ENCODE peak calls at places on chromosomes 6 and 20, in seven cellular contexts. Q, D, J, C, M, O and Y are unnamed samples.

GRCh38 chr6:6366778-6367177 is 46.3 kb upstream of the F13A1 start:
- DNase-seq in Q (no peak), J (no peak), M (no peak), D (no peak), C (no peak), O (no peak), Y (no peak)

GRCh38 chr6:55131616-55132015 is 42.7 kb upstream of the HCRTR2 start:
- DNase-seq in M (no peak), C (no peak), D (no peak), J (no peak), O (no peak), Q (no peak), Y (no peak)

GRCh38 chr20:11585752-11586352 is 331.8 kb upstream of the BTBD3 start:
- DNase-seq in C (peak), D (no peak), Q (no peak), M (no peak), J (no peak), O (no peak), Y (peak)

GRCh38 chr6:3269412-3269975 is 10.7 kb downstream of the PSMG4 start:
- DNase-seq in O (no peak), C (no peak), J (no peak), D (no peak), Q (no peak), M (no peak), Y (no peak)

GRCh38 chr6:31690231-31691077 is 9.6 kb upstream of the LY6G5C start:
- DNase-seq in C (peak), O (peak), Q (no peak), M (no peak), J (no peak), D (no peak), Y (no peak)

GRCh38 chr6:42482126-42482525 is 30.4 kb upstream of the TRERF1 start:
- DNase-seq in D (no peak), M (no peak), Q (no peak), J (no peak), O (no peak), C (peak), Y (no peak)

GRCh38 chr6:10478187-10479040 is 42.7 kb upstream of the GCNT2 start:
- DNase-seq in D (no peak), M (no peak), C (peak), J (no peak), O (no peak), Q (no peak), Y (no peak)

GRCh38 chr6:135686784-135687301 is 164.7 kb upstream of the PDE7B start:
- DNase-seq in C (no peak), J (no peak), M (no peak), D (no peak), O (no peak), Q (no peak), Y (no peak)

GRCh38 chr20:21523895-21524294 is 10.0 kb upstream of the NKX2-2 start:
- DNase-seq in O (no peak), J (no peak), D (no peak), C (no peak), M (no peak), Q (no peak), Y (no peak)

GRCh38 chr6:52253494-52253893 is 9.2 kb upstream of the IL17F start:
- DNase-seq in J (no peak), Q (no peak), O (no peak), M (no peak), C (no peak), D (no peak), Y (no peak)

GRCh38 chr6:167573461-167574215 is 248.8 kb downstream of the TTLL2 start:
- DNase-seq in D (no peak), O (no peak), M (no peak), J (peak), C (no peak), Q (no peak), Y (no peak)

GRCh38 chr6:125014157-125014957 is 52.1 kb downstream of the RNF217 start:
- DNase-seq in D (no peak), Q (no peak), C (no peak), M (no peak), O (no peak), J (no peak), Y (no peak)

GRCh38 chr6:34201455-34202098 is 35.1 kb upstream of the HMGA1 start:
- DNase-seq in M (no peak), J (no peak), O (no peak), Q (no peak), D (no peak), C (no peak), Y (no peak)

GRCh38 chr6:19013011-19013410 is 625.9 kb downstream of the RNF144B start:
- DNase-seq in Q (no peak), O (no peak), D (no peak), J (no peak), C (no peak), M (no peak), Y (no peak)

GRCh38 chr6:92752114-92752513 is 667.2 kb downstream of the EPHA7 start:
- DNase-seq in C (no peak), O (no peak), D (no peak), J (no peak), Q (no peak), M (no peak), Y (no peak)

GRCh38 chr6:25652007-25652515 is at the start of gene SCGN:
- DNase-seq in Q (peak), C (peak), M (peak), O (peak), D (peak), J (peak), Y (peak)

GRCh38 chr20:5818346-5818681 is 68.1 kb downstream of the SHLD1 start:
- DNase-seq in C (no peak), Q (no peak), O (no peak), M (no peak), D (no peak), J (no peak), Y (no peak)

GRCh38 chr6:158660331-158660730 is 10.5 kb downstream of the SYTL3 start:
- DNase-seq in M (peak), O (no peak), Q (no peak), D (peak), J (no peak), C (peak), Y (no peak)

GRCh38 chr6:1363729-1364572 is 25.4 kb upstream of the FOXF2 start:
- DNase-seq in M (no peak), C (no peak), O (no peak), J (no peak), D (no peak), Q (no peak), Y (no peak)

GRCh38 chr6:147615659-147616456 is 107.4 kb downstream of the SAMD5 start:
- DNase-seq in J (no peak), C (no peak), D (no peak), O (no peak), M (no peak), Q (no peak), Y (no peak)

GRCh38 chr20:59837623-59838394 is 95.6 kb downstream of the SYCP2 start:
- DNase-seq in C (no peak), D (no peak), J (no peak), M (no peak), Q (no peak), O (no peak), Y (no peak)

GRCh38 chr6:53119772-53120409 is 28.8 kb downstream of the GCM1 start:
- DNase-seq in D (no peak), O (no peak), Q (no peak), J (no peak), C (peak), M (peak), Y (no peak)

GRCh38 chr6:154763650-154764049 is 30.4 kb downstream of the SCAF8 start:
- DNase-seq in D (no peak), Q (no peak), J (no peak), O (no peak), C (no peak), M (no peak), Y (no peak)

GRCh38 chr6:30263734-30264133 is 50.5 kb upstream of the TRIM26 start:
- DNase-seq in Q (no peak), D (no peak), M (no peak), C (peak), O (no peak), J (no peak), Y (peak)

GRCh38 chr6:30264731-30265130 is 51.5 kb upstream of the TRIM26 start:
- DNase-seq in M (no peak), D (no peak), C (no peak), O (no peak), J (no peak), Q (no peak), Y (no peak)

GRCh38 chr6:30258204-30258603 is 45.0 kb upstream of the TRIM26 start:
- DNase-seq in C (no peak), M (no peak), J (no peak), O (no peak), D (no peak), Q (no peak), Y (no peak)

GRCh38 chr6:30259140-30260035 is 46.2 kb upstream of the TRIM26 start:
- DNase-seq in Q (peak), O (peak), J (peak), M (peak), C (peak), D (peak), Y (peak)

GRCh38 chr6:30260036-30260504 is 46.9 kb upstream of the TRIM26 start:
- DNase-seq in J (no peak), M (peak), C (peak), D (peak), Q (no peak), O (peak), Y (no peak)
- H3K27ac ChIP-seq in J (peak), M (no peak), C (no peak), D (peak), Q (peak), O (no peak), Y (no peak)

DNA sequence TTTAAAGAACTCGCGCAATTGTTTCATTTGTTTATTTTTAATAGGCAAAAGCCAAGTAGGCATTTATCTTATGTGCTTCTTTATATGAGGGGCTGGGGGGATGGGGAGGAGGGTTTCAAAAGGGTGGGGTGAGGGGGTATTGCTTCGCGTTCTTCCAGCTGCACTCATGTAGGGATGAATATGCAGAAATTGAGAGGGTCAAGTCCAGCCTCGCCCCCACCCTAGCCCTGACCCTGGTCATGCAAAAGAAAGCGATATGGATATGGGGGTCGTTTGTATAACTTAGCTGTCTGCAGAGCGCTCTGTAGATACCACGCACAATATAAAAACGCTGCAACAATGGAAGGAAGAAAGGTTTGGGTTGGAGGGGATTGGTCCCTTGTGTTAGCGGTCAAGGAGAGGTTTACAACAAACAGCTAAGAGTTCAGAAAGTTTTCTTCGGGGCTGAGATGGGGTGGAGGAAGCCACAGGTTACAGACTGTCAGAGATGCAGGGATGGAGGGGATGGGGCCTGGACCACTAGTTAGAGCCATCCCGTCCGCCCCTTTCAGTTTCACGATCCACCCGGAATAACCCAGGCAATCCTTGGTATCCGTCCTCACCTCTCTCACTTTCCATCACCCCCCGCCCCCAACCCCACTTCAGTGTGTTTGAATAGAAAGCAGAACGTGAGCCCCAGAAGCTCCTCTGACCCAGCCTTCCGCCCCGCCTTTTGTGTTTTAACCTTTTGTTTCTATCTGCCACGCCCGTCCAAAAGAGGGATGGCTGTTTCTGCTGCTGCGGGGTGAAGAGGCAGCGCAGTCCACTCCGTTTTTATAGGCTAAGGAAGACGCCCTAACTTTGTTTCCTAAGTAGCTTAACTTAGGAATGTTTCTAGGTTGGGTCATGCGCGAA is 73.5 kb downstream of the SOX4 start:
- DNase-seq in J (no peak), D (no peak), M (no peak), C (peak), Q (no peak), O (no peak), Y (no peak)
- H3K27ac ChIP-seq in J (peak), D (no peak), M (no peak), C (peak), Q (peak), O (peak), Y (no peak)

GRCh38 chr6:39793528-39793927 is 1.4 kb downstream of the DAAM2 start:
- DNase-seq in M (no peak), O (no peak), J (no peak), C (no peak), D (no peak), Q (no peak), Y (no peak)

GRCh38 chr6:39792501-39793450 is 600 bp downstream of the DAAM2 start:
- DNase-seq in Q (peak), D (no peak), M (peak), C (no peak), J (no peak), O (peak), Y (peak)

GRCh38 chr6:39790772-39791171 is 1.4 kb upstream of the DAAM2 start:
- DNase-seq in D (no peak), J (peak), M (no peak), O (no peak), Q (no peak), C (no peak), Y (no peak)

GRCh38 chr6:39791311-39791710 is 865 bp upstream of the DAAM2 start:
- DNase-seq in C (no peak), Q (no peak), M (no peak), J (peak), D (no peak), O (no peak), Y (no peak)

GRCh38 chr6:39791850-39792500 is at the start of gene DAAM2:
- DNase-seq in C (peak), O (peak), Q (peak), M (peak), J (peak), D (no peak), Y (no peak)
- H3K27ac ChIP-seq in C (peak), O (peak), Q (peak), M (peak), J (peak), D (no peak), Y (peak)

DNA sequence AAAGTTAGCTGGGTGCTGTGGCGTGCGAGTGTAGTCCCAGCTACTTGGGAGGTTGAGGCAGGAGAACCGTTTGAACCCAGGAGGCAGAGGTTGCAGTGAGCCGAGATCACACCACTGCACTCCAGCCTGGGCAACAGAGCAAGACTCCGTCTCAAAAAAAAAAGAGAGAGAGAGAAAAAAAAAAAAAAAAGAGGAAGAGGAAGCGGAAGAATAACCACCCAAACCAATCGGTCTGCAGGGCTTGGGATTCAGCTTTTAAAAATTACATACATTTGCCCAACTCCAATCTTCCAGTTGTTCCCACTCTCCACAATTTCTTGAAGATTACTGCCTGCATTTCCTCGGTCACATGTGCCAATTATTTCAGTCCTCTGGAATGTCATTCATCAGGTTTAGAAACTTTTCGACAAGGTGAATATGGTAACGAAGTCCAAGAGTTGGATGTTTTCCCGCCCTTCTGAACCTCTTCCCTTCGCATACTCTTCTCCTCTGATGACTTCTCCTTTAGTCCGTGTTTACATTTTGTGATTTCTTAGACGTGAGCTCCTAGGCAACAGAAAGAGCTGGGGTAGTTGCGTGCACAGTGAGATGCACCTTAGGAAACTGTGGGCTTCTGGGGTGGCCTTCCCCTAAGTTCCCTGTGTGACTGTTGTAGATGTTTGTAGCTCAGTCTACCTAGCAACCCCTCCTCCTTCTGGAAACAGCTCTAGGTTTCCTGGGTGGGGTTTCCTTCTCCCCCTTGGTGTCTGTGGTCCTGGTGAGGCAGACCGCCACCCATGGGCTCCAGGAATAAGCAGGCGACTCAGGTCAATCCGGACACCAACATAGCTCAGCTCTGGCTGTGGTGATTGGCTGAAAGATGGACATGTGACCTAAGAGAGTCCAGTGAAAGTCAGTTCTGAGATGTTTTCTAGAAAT is 63.0 kb upstream of the NCOA3 start:
- DNase-seq in D (no peak), C (peak), M (no peak), J (peak), Q (no peak), O (no peak), Y (no peak)
- H3K27ac ChIP-seq in D (no peak), C (peak), M (no peak), J (peak), Q (no peak), O (no peak), Y (no peak)

DNA sequence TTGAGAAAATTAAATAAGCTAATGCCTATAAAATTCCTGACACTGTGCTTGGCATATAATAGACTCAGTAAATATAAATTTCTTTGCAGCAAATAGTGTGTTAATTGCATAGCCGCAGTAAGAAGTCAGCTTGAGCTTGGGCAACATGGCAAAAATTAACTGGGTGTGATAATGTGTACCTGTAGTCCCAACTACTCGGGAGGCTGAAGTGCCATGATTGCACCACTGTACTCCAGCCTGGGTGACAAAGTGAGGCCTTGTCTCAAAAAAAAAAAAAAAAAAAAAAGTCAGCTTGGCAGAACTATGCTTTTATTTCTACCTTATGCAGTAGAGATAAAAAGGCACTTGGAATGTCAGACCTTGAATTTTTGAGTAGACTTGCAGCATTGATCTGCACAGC is 121.8 kb downstream of the AKAP7 start:
- DNase-seq in J (peak), M (no peak), O (no peak), C (no peak), D (no peak), Q (no peak), Y (no peak)
- H3K27ac ChIP-seq in J (peak), M (peak), O (no peak), C (peak), D (no peak), Q (no peak), Y (no peak)